ENCODE peak calls at places on chromosomes 1 and 21, in seven cellular contexts. A is activated CD4-positive, alpha-beta T cell treated with anti-CD3 and anti-CD28 coated beads for 24 hours; D is cardiac fibroblast; M is BJ; R is NCI-H524 treated with DMSO at 0.1 percent for 48 hours; O is AG10803; U is HepG2. C is an unnamed sample.

GRCh38 chr1:70778934-70779333 is 268.7 kb downstream of the PTGER3 start:
- DNase-seq in O (peak), A (no peak), R (no peak), U (no peak), D (no peak), M (no peak), C (no peak)

GRCh38 chr1:32012709-32013385 is 821 bp upstream of the KHDRBS1 start:
- DNase-seq in O (no peak), U (no peak), M (no peak), D (no peak), A (no peak), R (no peak), C (no peak)

GRCh38 chr1:61301824-61302652 is 219.7 kb downstream of the NFIA start:
- DNase-seq in M (no peak), R (no peak), U (peak), D (peak), O (peak), A (no peak), C (no peak)

GRCh38 chr1:1345384-1345783 is 3.8 kb downstream of the DVL1 start:
- DNase-seq in U (no peak), M (no peak), O (no peak), A (no peak), R (no peak), D (no peak), C (no peak)

GRCh38 chr1:109906160-109906838 is 4.3 kb upstream of the CSF1 start:
- DNase-seq in O (no peak), A (peak), M (no peak), R (no peak), D (no peak), U (no peak), C (peak)

GRCh38 chr21:26137379-26138060 is 33.0 kb downstream of the APP start:
- DNase-seq in M (no peak), R (no peak), U (no peak), O (no peak), D (no peak), A (no peak), C (no peak)

GRCh38 chr1:28801461-28801860 is 10.5 kb upstream of the OPRD1 start:
- DNase-seq in A (no peak), R (no peak), M (no peak), D (no peak), O (no peak), U (no peak), C (no peak)

GRCh38 chr1:55362558-55362957 is 147.4 kb upstream of the USP24 start:
- DNase-seq in O (peak), D (peak), R (no peak), M (peak), A (no peak), U (no peak), C (no peak)

GRCh38 chr1:151992345-151993083 is 1.1 kb downstream of the S100A10 start:
- DNase-seq in M (peak), O (peak), A (no peak), U (peak), D (peak), R (no peak), C (peak)

GRCh38 chr1:82604524-82604923 is 803.8 kb downstream of the ADGRL2 start:
- DNase-seq in U (no peak), D (no peak), R (no peak), M (no peak), A (no peak), O (no peak), C (no peak)

GRCh38 chr1:53583021-53583902 is 124.1 kb downstream of the DMRTB1 start:
- DNase-seq in O (peak), U (no peak), A (no peak), R (no peak), D (peak), M (peak), C (no peak)

GRCh38 chr1:44760876-44761275 is 14.5 kb upstream of the RPS8 start:
- DNase-seq in R (no peak), D (no peak), A (no peak), O (no peak), M (no peak), U (no peak), C (no peak)

GRCh38 chr1:38210612-38211177 is 164.1 kb upstream of the POU3F1 start:
- DNase-seq in M (no peak), R (no peak), A (no peak), D (no peak), O (no peak), U (no peak), C (no peak)

GRCh38 chr1:174800221-174800791 is 199.4 kb upstream of the CACYBP start:
- DNase-seq in M (no peak), A (no peak), O (peak), D (peak), U (no peak), R (no peak), C (no peak)

GRCh38 chr1:33234588-33234990 is 21.7 kb upstream of the ZNF362 start:
- DNase-seq in D (no peak), O (no peak), M (no peak), U (peak), R (no peak), A (no peak), C (no peak)

C was measured in T follicular helper cell.